ENCODE peak calls at places on chromosomes 11 and 22, in six cellular contexts. V, W, D, A, C and M are unnamed samples.
A peak's percentile ranks its signal among the peaks of the same experiment; 100 is the strongest.

GRCh38 chr11:34599406-34599901 is 21.4 kb upstream of the EHF start:
- DNase-seq in V (no peak), W (peak; percentile 91), D (no peak), A (no peak), C (peak; percentile 79), M (no peak)

GRCh38 chr22:33271390-33272161 is 213.4 kb upstream of the SYN3 start:
- DNase-seq in A (no peak), C (peak; percentile 13), V (peak; percentile 62), D (no peak), W (no peak), M (no peak)

GRCh38 chr11:121054266-121054665 is 30.4 kb downstream of the TBCEL start:
- DNase-seq in D (no peak), W (no peak), A (no peak), V (no peak), C (no peak), M (no peak)

GRCh38 chr11:128716231-128716630 is 22.4 kb downstream of the FLI1 start:
- DNase-seq in C (no peak), D (no peak), A (no peak), W (no peak), V (peak; percentile 22), M (no peak)

GRCh38 chr11:126595560-126595959 is 240.1 kb downstream of the ST3GAL4 start:
- DNase-seq in W (no peak), A (no peak), D (no peak), V (no peak), C (no peak), M (no peak)

GRCh38 chr11:71999360-71999759 is 651 bp downstream of the IL18BP start:
- DNase-seq in V (peak; percentile 37), W (no peak), C (peak; percentile 52), A (no peak), D (no peak), M (no peak)

GRCh38 chr22:45919504-45920286 is 57.3 kb downstream of the WNT7B start:
- DNase-seq in C (no peak), W (no peak), V (no peak), A (peak; percentile 82), D (no peak), M (no peak)

GRCh38 chr11:121467965-121468364 is 15.2 kb upstream of the SORL1-AS1 start:
- DNase-seq in V (no peak), D (peak; percentile 85), C (no peak), A (no peak), W (no peak), M (peak; percentile 54)

GRCh38 chr22:45319319-45319675 is 9.6 kb downstream of the FAM118A start:
- DNase-seq in C (peak; percentile 77), A (no peak), D (peak; percentile 43), V (no peak), W (no peak), M (no peak)

GRCh38 chr11:112012877-112013276 is 12.3 kb upstream of the DLAT start:
- DNase-seq in V (no peak), A (no peak), C (peak; percentile 52), D (no peak), W (no peak), M (no peak)

GRCh38 chr22:46007003-46007847 is 30.3 kb upstream of the WNT7B start:
- DNase-seq in V (peak; percentile 68), W (peak; percentile 74), D (no peak), C (peak; percentile 72), A (peak; percentile 75), M (no peak)

GRCh38 chr11:13169709-13170108 is 107.9 kb upstream of the BMAL1 start:
- DNase-seq in W (peak; percentile 48), V (no peak), A (no peak), C (peak; percentile 94), D (no peak), M (no peak)

GRCh38 chr11:121514998-121515671 is 62.4 kb upstream of the SORL1-AS1 start:
- DNase-seq in D (no peak), C (no peak), V (no peak), W (no peak), A (no peak), M (no peak)

GRCh38 chr11:132093861-132094260 is 723.4 kb downstream of the NTM start:
- DNase-seq in W (no peak), A (no peak), D (no peak), C (no peak), V (no peak), M (no peak)

GRCh38 chr11:124745270-124745834 is 5.6 kb downstream of the NRGN start:
- DNase-seq in C (no peak), A (no peak), W (no peak), D (no peak), V (no peak), M (no peak)

GRCh38 chr22:37957232-37957631 is 3.7 kb downstream of the POLR2F start:
- DNase-seq in C (no peak), V (no peak), D (no peak), W (no peak), A (no peak), M (no peak)

GRCh38 chr11:59918987-59919589 is 19.1 kb upstream of the OOSP1 start:
- DNase-seq in A (no peak), V (no peak), W (peak; percentile 56), C (peak; percentile 7), D (no peak), M (no peak)

GRCh38 chr11:116870054-116870453 is 32.6 kb upstream of the APOA1 start:
- DNase-seq in W (no peak), D (no peak), A (no peak), V (no peak), C (no peak), M (no peak)

GRCh38 chr11:116868066-116868465 is 30.6 kb upstream of the APOA1 start:
- DNase-seq in C (no peak), D (no peak), A (no peak), V (no peak), W (no peak), M (no peak)

GRCh38 chr11:116867619-116868018 is 30.2 kb upstream of the APOA1 start:
- DNase-seq in D (no peak), V (no peak), C (no peak), W (no peak), A (no peak), M (no peak)

GRCh38 chr11:116871248-116871647 is 33.8 kb upstream of the APOA1 start:
- DNase-seq in D (no peak), W (no peak), C (peak; percentile 90), A (no peak), V (peak; percentile 44), M (no peak)

GRCh38 chr11:116869610-116870009 is 32.2 kb upstream of the APOA1 start:
- DNase-seq in W (no peak), D (no peak), A (no peak), C (no peak), V (no peak), M (no peak)
- TF ChIP-seq CTCF in W (no peak), D (no peak), A (no peak), C (no peak), V (no peak), M (no peak)

DNA sequence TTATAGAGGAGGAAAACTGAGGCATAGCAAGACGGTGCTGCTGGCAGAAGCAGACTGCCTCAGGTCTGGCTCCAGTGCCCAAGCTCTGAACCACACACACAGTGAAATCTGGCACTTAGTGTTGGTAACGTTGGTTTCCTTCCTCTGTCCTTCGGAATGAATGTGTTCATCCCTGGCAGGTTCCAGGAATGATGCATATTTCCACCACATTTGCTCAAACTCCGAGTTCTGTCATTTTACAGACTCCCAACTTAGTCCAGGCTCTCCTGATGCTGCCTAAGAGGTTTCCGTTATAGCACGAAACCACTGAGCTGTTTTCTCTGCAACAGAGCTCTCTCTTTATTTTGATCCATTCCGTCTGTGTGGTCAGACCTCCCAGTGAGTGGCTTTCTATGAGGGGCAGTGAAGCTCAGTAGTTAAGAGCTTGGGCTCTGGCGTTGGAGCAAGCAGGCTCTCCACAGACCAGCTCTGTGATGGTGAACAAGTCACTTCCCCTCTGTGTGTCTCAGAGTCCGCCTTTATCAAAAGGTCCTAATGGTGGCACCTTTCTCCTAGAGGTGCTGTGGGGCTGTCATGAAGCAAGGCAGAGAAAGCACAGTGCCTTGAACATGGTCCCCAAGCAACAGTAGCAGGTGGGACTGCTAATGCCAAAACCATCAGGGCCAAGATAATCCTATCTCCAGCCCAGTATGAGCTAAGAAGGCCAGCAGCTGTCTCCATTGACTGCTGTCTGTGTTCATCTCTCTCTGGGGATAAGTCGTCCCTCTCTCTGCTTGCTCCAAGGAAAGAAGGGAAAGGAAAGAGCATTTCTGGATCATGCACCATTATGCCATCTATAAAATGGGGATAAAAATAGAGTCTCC is 200.4 kb downstream of the MYO18B start:
- DNase-seq in V (peak; percentile 30), C (no peak), D (no peak), A (no peak), W (no peak), M (no peak)
- H3K27me3 ChIP-seq in V (no peaks in the 10 kb centered on the region), C (no peaks in the 10 kb centered on the region), D (no peaks in the 10 kb centered on the region), A (peaks cover 5% of the 10 kb centered on the region), W (peaks cover 40% of the 10 kb centered on the region), M (no peaks in the 10 kb centered on the region)

GRCh38 chr22:23282089-23282501 is 101.8 kb downstream of the BCR start:
- DNase-seq in W (peak; percentile 51), V (peak; percentile 40), A (peak; percentile 91), D (no peak), C (peak; percentile 69), M (no peak)

GRCh38 chr22:23281053-23281405 is 100.7 kb downstream of the BCR start:
- DNase-seq in C (no peak), V (no peak), W (no peak), D (no peak), A (no peak), M (no peak)

GRCh38 chr22:23280356-23281052 is 100.2 kb downstream of the BCR start:
- DNase-seq in D (no peak), V (no peak), A (no peak), C (no peak), W (no peak), M (no peak)

GRCh38 chr22:23282516-23282915 is 102.2 kb downstream of the BCR start:
- DNase-seq in W (no peak), V (no peak), A (no peak), D (no peak), C (no peak), M (no peak)

DNA sequence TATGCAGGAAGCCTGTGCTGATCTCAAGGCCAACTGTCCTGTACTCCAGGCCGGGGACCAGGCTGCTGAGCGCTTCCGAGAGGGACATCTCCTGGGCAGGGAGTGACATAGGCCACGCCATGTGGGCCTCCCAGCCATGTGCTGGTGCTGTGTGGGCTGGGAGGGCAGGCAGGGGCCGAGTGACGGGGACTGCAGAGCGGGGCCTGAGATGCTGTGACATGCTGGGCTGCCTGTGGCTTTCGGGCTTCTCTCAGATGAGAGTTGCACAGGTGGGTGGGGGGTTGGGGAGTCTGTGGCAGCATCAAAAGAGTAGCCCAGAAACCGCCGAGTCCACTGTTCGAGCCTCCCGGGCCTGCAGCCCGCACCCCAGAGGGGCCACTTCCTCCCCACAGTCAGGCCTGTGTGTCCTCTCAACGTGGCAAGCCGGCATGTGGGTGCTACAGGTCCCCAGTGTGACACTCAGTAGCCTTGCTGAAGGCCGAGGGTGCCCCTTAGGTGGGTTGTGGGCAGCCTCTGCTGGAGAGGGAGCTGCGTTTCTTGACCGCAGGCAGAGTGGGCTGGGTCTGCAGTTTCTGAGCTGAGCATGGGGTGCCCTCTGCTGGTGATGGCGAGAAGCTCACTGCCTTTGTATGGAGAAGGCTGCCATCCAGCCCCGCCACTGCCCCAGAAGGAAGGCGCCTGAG is 101.2 kb downstream of the BCR start:
- DNase-seq in D (peak; percentile 79), V (peak; percentile 85), A (peak; percentile 87), W (peak; percentile 19), C (peak; percentile 67), M (peak; percentile 74)
- TF ChIP-seq CTCF in D (peak; percentile 94), V (peak; percentile 95), A (peak; percentile 95), W (peak; percentile 86), C (peak; percentile 95), M (peak; percentile 95)

DNA sequence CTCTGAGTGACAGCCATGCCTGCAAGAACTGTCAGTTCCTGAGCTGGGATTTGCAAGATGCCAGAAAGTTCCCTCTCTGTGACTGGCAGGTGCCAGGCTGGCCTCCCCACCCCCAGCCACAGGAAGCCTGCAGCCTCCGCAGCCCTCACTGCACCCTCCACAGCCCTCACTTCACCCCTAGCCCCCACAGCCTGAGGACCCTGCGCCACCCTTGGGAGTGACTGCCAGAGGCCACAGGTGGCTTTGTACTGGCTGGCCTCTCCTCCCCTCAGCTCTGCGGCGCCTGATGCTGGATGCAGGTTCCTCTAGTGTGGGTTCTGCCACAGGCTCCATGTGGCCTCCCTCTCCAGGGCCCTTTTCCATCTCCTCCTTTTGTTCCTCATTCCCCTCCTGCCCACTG is 28.7 kb downstream of the MPPED1 start:
- DNase-seq in V (no peak), D (no peak), W (no peak), C (no peak), A (no peak), M (no peak)
- H3K27me3 ChIP-seq in V (peaks cover 4% of the 10 kb centered on the region), D (no peaks in the 10 kb centered on the region), W (peaks cover 15% of the 10 kb centered on the region), C (peaks cover 9% of the 10 kb centered on the region), A (peaks cover 10% of the 10 kb centered on the region), M (no peaks in the 10 kb centered on the region)